ENCODE peak calls at places on chromosomes 2 and 18, in seven cellular contexts. H is astrocyte of the spinal cord, A is A549, X is fibroblast of lung, L is left ventricle myocardium inferior, N is A673, S is OCI-LY7. Y is an unnamed sample.

GRCh38 chr2:64204006-64204632 is 59.9 kb upstream of the PELI1 start:
- DNase-seq in H (no peak), A (no peak), X (peak; percentile 36), L (peak; percentile 21), N (peak; percentile 51), S (no peak), Y (no peak)

GRCh38 chr2:94874277-94874997 is 3.2 kb downstream of the TEKT4 start:
- DNase-seq in H (no peak), A (peak; percentile 58), X (no peak), L (peak; percentile 25), N (peak; percentile 59), S (peak; percentile 54), Y (no peak)

GRCh38 chr18:48922801-48923730 is 27.7 kb downstream of the SMAD7 start:
- DNase-seq in H (peak; percentile 94), A (no peak), X (peak; percentile 84), L (peak; percentile 72), N (peak; percentile 94), S (no peak), Y (no peak)

GRCh38 chr2:179592167-179592936 is 269.1 kb downstream of the ZNF385B start:
- DNase-seq in H (peak; percentile 82), A (no peak), X (peak; percentile 83), L (no peak), N (no peak), S (no peak), Y (no peak)

GRCh38 chr2:198054299-198054698 is 249.9 kb downstream of the PLCL1 start:
- DNase-seq in H (peak; percentile 47), A (peak; percentile 30), X (peak; percentile 52), L (peak; percentile 20), N (peak; percentile 25), S (peak; percentile 7), Y (no peak)

GRCh38 chr2:239392688-239393400 is 8.0 kb downstream of the HDAC4 start:
- DNase-seq in H (no peak), A (no peak), X (no peak), L (no peak), N (no peak), S (no peak), Y (no peak)

GRCh38 chr2:8491296-8492048 is 190.4 kb upstream of the ID2 start:
- DNase-seq in H (no peak), A (no peak), X (peak; percentile 14), L (no peak), N (peak; percentile 33), S (no peak), Y (no peak)

GRCh38 chr2:160140001-160140400 is 60.1 kb downstream of the ITGB6 start:
- DNase-seq in H (peak; percentile 38), A (no peak), X (peak; percentile 40), L (no peak), N (no peak), S (no peak), Y (no peak)

GRCh38 chr2:74462786-74463105 is 2.4 kb downstream of the MOGS start:
- DNase-seq in H (no peak), A (no peak), X (no peak), L (no peak), N (no peak), S (no peak), Y (no peak)

GRCh38 chr18:75582406-75582821 is 154.9 kb upstream of the SMIM21 start:
- DNase-seq in H (peak; percentile 58), A (no peak), X (peak; percentile 56), L (no peak), N (no peak), S (no peak), Y (no peak)

GRCh38 chr2:16209799-16210198 is 269.4 kb downstream of the MYCN start:
- DNase-seq in H (no peak), A (no peak), X (no peak), L (no peak), N (no peak), S (no peak), Y (no peak)

GRCh38 chr2:132542953-132543569 is 126.5 kb downstream of the GPR39 start:
- DNase-seq in H (no peak), A (peak; percentile 23), X (no peak), L (no peak), N (no peak), S (no peak), Y (no peak)

GRCh38 chr2:180203972-180204371 is 196.9 kb upstream of the CWC22 start:
- DNase-seq in H (peak; percentile 17), A (no peak), X (peak; percentile 40), L (no peak), N (no peak), S (no peak), Y (no peak)

GRCh38 chr18:12376034-12376717 is 851 bp downstream of the AFG3L2 start:
- DNase-seq in H (no peak), A (peak; percentile 14), X (peak; percentile 18), L (peak; percentile 57), N (peak; percentile 26), S (peak; percentile 30), Y (no peak)

GRCh38 chr18:62384610-62385097 is 59.5 kb downstream of the TNFRSF11A start:
- DNase-seq in H (peak; percentile 4), A (peak; percentile 21), X (no peak), L (no peak), N (no peak), S (no peak), Y (no peak)

GRCh38 chr2:61218817-61219170 is 56.8 kb downstream of the C2orf74 start:
- DNase-seq in H (no peak), A (peak; percentile 28), X (no peak), L (no peak), N (no peak), S (no peak), Y (no peak)

GRCh38 chr2:164145093-164145987 is 409.5 kb upstream of the FIGN start:
- DNase-seq in H (peak; percentile 57), A (no peak), X (peak; percentile 66), L (no peak), N (no peak), S (no peak), Y (no peak)

GRCh38 chr2:192194065-192194865 is 468 bp downstream of the TMEFF2 start:
- DNase-seq in H (peak; percentile 42), A (no peak), X (peak; percentile 26), L (peak; percentile 19), N (no peak), S (no peak), Y (no peak)

GRCh38 chr2:144583741-144584453 is 64.0 kb upstream of the ZEB2 start:
- DNase-seq in H (peak; percentile 78), A (peak; percentile 13), X (peak; percentile 86), L (no peak), N (no peak), S (no peak), Y (no peak)

GRCh38 chr18:21672868-21673267 is 31.7 kb downstream of the ABHD3 start:
- DNase-seq in H (peak; percentile 29), A (peak; percentile 79), X (peak; percentile 18), L (peak; percentile 30), N (no peak), S (no peak), Y (no peak)

GRCh38 chr2:88450925-88451575 is 1.4 kb downstream of the FOXI3 start:
- DNase-seq in H (no peak), A (no peak), X (no peak), L (no peak), N (no peak), S (no peak), Y (no peak)